ENCODE peak calls at places on chromosome 4, in seven cellular contexts. One of them, this sample, is unnamed.

GRCh38 chr4:21470531-21470930 is 478.0 kb downstream of the KCNIP4 start:
- DNase-seq in tibial artery: no peak
- DNase-seq in fibroblast of lung: peak; percentile 78
- DNase-seq in cardiac muscle cell: no peak
- DNase-seq in suprapubic skin: no peak
- DNase-seq in Peyer's patch: no peak
- DNase-seq in psoas muscle: no peak
- DNase-seq in this sample: no peak

GRCh38 chr4:15493411-15493810 is 23.7 kb downstream of the CC2D2A start:
- DNase-seq in tibial artery: no peak
- DNase-seq in fibroblast of lung: peak; percentile 21
- DNase-seq in cardiac muscle cell: no peak
- DNase-seq in suprapubic skin: no peak
- DNase-seq in Peyer's patch: no peak
- DNase-seq in psoas muscle: no peak
- DNase-seq in this sample: no peak

GRCh38 chr4:186029731-186030421 is 39.1 kb upstream of the TLR3 start:
- DNase-seq in tibial artery: peak; percentile 86
- DNase-seq in fibroblast of lung: peak; percentile 42
- DNase-seq in cardiac muscle cell: no peak
- DNase-seq in suprapubic skin: no peak
- DNase-seq in Peyer's patch: no peak
- DNase-seq in psoas muscle: peak; percentile 84
- DNase-seq in this sample: no peak

GRCh38 chr4:94171616-94172015 is 36.0 kb upstream of the SMARCAD1 start:
- DNase-seq in tibial artery: no peak
- DNase-seq in fibroblast of lung: no peak
- DNase-seq in cardiac muscle cell: no peak
- DNase-seq in suprapubic skin: no peak
- DNase-seq in Peyer's patch: no peak
- DNase-seq in psoas muscle: no peak
- DNase-seq in this sample: no peak

GRCh38 chr4:5051210-5051691 is at the start of gene STK32B:
- DNase-seq in tibial artery: peak; percentile 62
- DNase-seq in fibroblast of lung: peak; percentile 60
- DNase-seq in cardiac muscle cell: peak; percentile 61
- DNase-seq in suprapubic skin: peak; percentile 84
- DNase-seq in Peyer's patch: peak; percentile 52
- DNase-seq in psoas muscle: peak; percentile 79
- DNase-seq in this sample: no peak

GRCh38 chr4:168832746-168833575 is 177.1 kb downstream of the CBR4 start:
- DNase-seq in tibial artery: peak; percentile 56
- DNase-seq in fibroblast of lung: no peak
- DNase-seq in cardiac muscle cell: peak; percentile 57
- DNase-seq in suprapubic skin: peak; percentile 83
- DNase-seq in Peyer's patch: peak; percentile 50
- DNase-seq in psoas muscle: peak; percentile 67
- DNase-seq in this sample: no peak

GRCh38 chr4:153348006-153348405 is 3.5 kb downstream of the MND1 start:
- DNase-seq in tibial artery: no peak
- DNase-seq in fibroblast of lung: no peak
- DNase-seq in cardiac muscle cell: no peak
- DNase-seq in suprapubic skin: no peak
- DNase-seq in Peyer's patch: no peak
- DNase-seq in psoas muscle: no peak
- DNase-seq in this sample: no peak

GRCh38 chr4:41541697-41542096 is 3.7 kb downstream of the LIMCH1 start:
- DNase-seq in tibial artery: peak; percentile 56
- DNase-seq in fibroblast of lung: peak; percentile 28
- DNase-seq in cardiac muscle cell: no peak
- DNase-seq in suprapubic skin: no peak
- DNase-seq in Peyer's patch: no peak
- DNase-seq in psoas muscle: peak; percentile 55
- DNase-seq in this sample: no peak

GRCh38 chr4:5424211-5424610 is 284.1 kb downstream of the EVC2 start:
- DNase-seq in tibial artery: no peak
- DNase-seq in fibroblast of lung: no peak
- DNase-seq in cardiac muscle cell: no peak
- DNase-seq in suprapubic skin: no peak
- DNase-seq in Peyer's patch: no peak
- DNase-seq in psoas muscle: no peak
- DNase-seq in this sample: no peak

GRCh38 chr4:80179637-80180161 is 17.6 kb upstream of the PRDM8 start:
- DNase-seq in tibial artery: no peak
- DNase-seq in fibroblast of lung: no peak
- DNase-seq in cardiac muscle cell: no peak
- DNase-seq in suprapubic skin: no peak
- DNase-seq in Peyer's patch: no peak
- DNase-seq in psoas muscle: no peak
- DNase-seq in this sample: no peak

GRCh38 chr4:25865586-25865985 is 2.8 kb upstream of the SEL1L3 start:
- DNase-seq in tibial artery: no peak
- DNase-seq in fibroblast of lung: no peak
- DNase-seq in cardiac muscle cell: no peak
- DNase-seq in suprapubic skin: no peak
- DNase-seq in Peyer's patch: peak; percentile 91
- DNase-seq in psoas muscle: no peak
- DNase-seq in this sample: peak; percentile 46

GRCh38 chr4:108303488-108304177 is 134.9 kb upstream of the LEF1 start:
- DNase-seq in tibial artery: no peak
- DNase-seq in fibroblast of lung: peak; percentile 22
- DNase-seq in cardiac muscle cell: no peak
- DNase-seq in suprapubic skin: no peak
- DNase-seq in Peyer's patch: no peak
- DNase-seq in psoas muscle: no peak
- DNase-seq in this sample: no peak

GRCh38 chr4:184940500-184940899 is 77.8 kb upstream of the HELT start:
- DNase-seq in tibial artery: no peak
- DNase-seq in fibroblast of lung: no peak
- DNase-seq in cardiac muscle cell: no peak
- DNase-seq in suprapubic skin: no peak
- DNase-seq in Peyer's patch: no peak
- DNase-seq in psoas muscle: no peak
- DNase-seq in this sample: no peak

GRCh38 chr4:105631818-105632400 is 76.6 kb downstream of the INTS12 start:
- DNase-seq in tibial artery: no peak
- DNase-seq in fibroblast of lung: no peak
- DNase-seq in cardiac muscle cell: no peak
- DNase-seq in suprapubic skin: no peak
- DNase-seq in Peyer's patch: no peak
- DNase-seq in psoas muscle: no peak
- DNase-seq in this sample: no peak

GRCh38 chr4:109315818-109316217 is 13.4 kb upstream of the COL25A1 start:
- DNase-seq in tibial artery: no peak
- DNase-seq in fibroblast of lung: no peak
- DNase-seq in cardiac muscle cell: no peak
- DNase-seq in suprapubic skin: no peak
- DNase-seq in Peyer's patch: no peak
- DNase-seq in psoas muscle: no peak
- DNase-seq in this sample: no peak

GRCh38 chr4:123315617-123316016 is 81.0 kb upstream of the SPRY1 start:
- DNase-seq in tibial artery: no peak
- DNase-seq in fibroblast of lung: no peak
- DNase-seq in cardiac muscle cell: no peak
- DNase-seq in suprapubic skin: no peak
- DNase-seq in Peyer's patch: no peak
- DNase-seq in psoas muscle: no peak
- DNase-seq in this sample: no peak

GRCh38 chr4:99074816-99075215 is 13.8 kb downstream of the ADH5 start:
- DNase-seq in tibial artery: no peak
- DNase-seq in fibroblast of lung: no peak
- DNase-seq in cardiac muscle cell: peak; percentile 67
- DNase-seq in suprapubic skin: no peak
- DNase-seq in Peyer's patch: no peak
- DNase-seq in psoas muscle: no peak
- DNase-seq in this sample: no peak

GRCh38 chr4:16757080-16757521 is 141.3 kb downstream of the LDB2 start:
- DNase-seq in tibial artery: no peak
- DNase-seq in fibroblast of lung: no peak
- DNase-seq in cardiac muscle cell: no peak
- DNase-seq in suprapubic skin: no peak
- DNase-seq in Peyer's patch: no peak
- DNase-seq in psoas muscle: no peak
- DNase-seq in this sample: no peak

GRCh38 chr4:119736559-119736958 is 108.0 kb upstream of the PDE5A start:
- DNase-seq in tibial artery: no peak
- DNase-seq in fibroblast of lung: no peak
- DNase-seq in cardiac muscle cell: no peak
- DNase-seq in suprapubic skin: no peak
- DNase-seq in Peyer's patch: no peak
- DNase-seq in psoas muscle: no peak
- DNase-seq in this sample: no peak
- TF ChIP-seq CTCF in tibial artery: no peak
- TF ChIP-seq CTCF in fibroblast of lung: no peak
- TF ChIP-seq CTCF in cardiac muscle cell: no peak
- TF ChIP-seq CTCF in suprapubic skin: no peak
- TF ChIP-seq CTCF in Peyer's patch: no peak
- TF ChIP-seq CTCF in psoas muscle: no peak
- TF ChIP-seq CTCF in this sample: no peak

DNA sequence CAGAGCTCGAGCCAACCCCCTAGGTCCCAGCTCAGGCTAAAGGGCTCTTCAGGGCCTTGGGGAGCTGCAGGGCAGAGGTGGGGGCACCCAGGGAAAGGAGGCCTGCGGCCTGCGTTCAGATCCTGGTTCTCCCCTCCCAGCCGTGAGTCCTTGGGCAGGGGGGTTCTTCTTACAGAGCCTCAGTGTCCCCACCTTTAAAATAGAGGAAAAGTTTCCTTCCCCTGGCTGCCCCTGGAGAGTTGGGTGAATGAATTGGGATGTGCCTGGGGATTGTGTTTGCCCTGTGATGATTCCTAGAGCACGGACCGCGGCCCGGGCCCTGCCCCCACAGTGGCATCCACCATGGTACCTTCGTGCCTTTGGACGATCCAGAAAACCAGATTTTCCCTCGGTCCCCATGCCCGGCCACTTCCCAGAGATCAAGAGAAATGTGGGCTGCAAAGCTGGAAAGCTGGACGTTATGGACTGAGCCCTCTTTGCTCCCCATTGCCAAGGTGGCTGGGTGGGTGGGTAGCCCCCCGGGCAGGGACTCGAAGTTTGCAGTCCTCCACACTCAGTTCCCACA is 11.4 kb downstream of the HTRA3 start:
- DNase-seq in tibial artery: no peak
- DNase-seq in fibroblast of lung: no peak
- DNase-seq in cardiac muscle cell: no peak
- DNase-seq in suprapubic skin: no peak
- DNase-seq in Peyer's patch: no peak
- DNase-seq in psoas muscle: peak; percentile 26
- DNase-seq in this sample: no peak
- H3K4me1 ChIP-seq in tibial artery: no peaks in the 10 kb centered on the region
- H3K4me1 ChIP-seq in fibroblast of lung: peaks cover 22% of the 10 kb centered on the region
- H3K4me1 ChIP-seq in cardiac muscle cell: no peaks in the 10 kb centered on the region
- H3K4me1 ChIP-seq in suprapubic skin: peaks cover 29% of the 10 kb centered on the region
- H3K4me1 ChIP-seq in Peyer's patch: no peaks in the 10 kb centered on the region
- H3K4me1 ChIP-seq in psoas muscle: peaks cover 26% of the 10 kb centered on the region
- H3K4me1 ChIP-seq in this sample: no peaks in the 10 kb centered on the region

DNA sequence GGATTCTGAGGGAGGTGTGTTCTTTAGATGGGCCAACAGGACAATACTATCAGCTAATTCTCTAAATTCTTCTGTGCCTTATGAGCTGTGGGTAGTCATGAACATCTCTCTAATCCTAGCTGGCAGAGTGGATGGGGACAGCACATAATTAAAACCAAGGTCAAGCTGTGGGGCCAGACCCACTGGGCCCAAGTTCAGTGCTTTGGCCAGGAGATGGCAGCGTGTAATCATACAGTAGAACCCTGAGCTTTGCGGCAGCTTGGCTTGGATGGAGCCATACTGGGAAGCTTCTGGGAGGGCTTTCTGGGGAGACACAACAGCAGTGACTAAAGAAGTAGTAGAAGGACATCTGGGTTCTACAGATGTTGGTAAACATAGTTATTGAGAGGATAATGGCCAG is 140.3 kb upstream of the CXCL13 start:
- DNase-seq in tibial artery: no peak
- DNase-seq in fibroblast of lung: peak; percentile 34
- DNase-seq in cardiac muscle cell: no peak
- DNase-seq in suprapubic skin: no peak
- DNase-seq in Peyer's patch: peak; percentile 51
- DNase-seq in psoas muscle: no peak
- DNase-seq in this sample: peak; percentile 4
- TF ChIP-seq CTCF in tibial artery: no peak
- TF ChIP-seq CTCF in fibroblast of lung: peak; percentile 31
- TF ChIP-seq CTCF in cardiac muscle cell: peak; percentile 75
- TF ChIP-seq CTCF in suprapubic skin: no peak
- TF ChIP-seq CTCF in Peyer's patch: peak; percentile 31
- TF ChIP-seq CTCF in psoas muscle: peak; percentile 10
- TF ChIP-seq CTCF in this sample: no peak

DNA sequence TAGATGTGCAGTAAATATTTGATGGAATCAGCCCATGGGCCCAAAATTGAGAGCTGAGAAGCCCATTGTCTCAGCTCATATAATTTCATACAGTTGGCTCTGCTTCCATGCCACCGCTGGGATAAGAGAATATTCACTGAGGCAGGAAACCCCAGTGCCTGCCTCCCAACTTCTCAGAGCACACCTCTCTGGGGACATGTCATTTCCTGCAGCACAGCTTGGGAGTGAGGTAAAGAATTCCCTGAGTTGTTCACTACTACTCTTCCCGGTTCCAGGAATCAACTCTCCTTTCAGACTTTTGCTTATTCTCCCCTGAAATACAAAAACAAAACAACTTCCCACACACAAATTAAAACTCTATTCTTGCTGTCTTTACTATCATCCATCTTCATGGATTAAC is 389.3 kb downstream of the MAPK10 start:
- DNase-seq in tibial artery: no peak
- DNase-seq in fibroblast of lung: no peak
- DNase-seq in cardiac muscle cell: no peak
- DNase-seq in suprapubic skin: no peak
- DNase-seq in Peyer's patch: no peak
- DNase-seq in psoas muscle: no peak
- DNase-seq in this sample: no peak
- H3K4me1 ChIP-seq in tibial artery: no peaks in the 10 kb centered on the region
- H3K4me1 ChIP-seq in fibroblast of lung: no peaks in the 10 kb centered on the region
- H3K4me1 ChIP-seq in cardiac muscle cell: no peaks in the 10 kb centered on the region
- H3K4me1 ChIP-seq in suprapubic skin: no peaks in the 10 kb centered on the region
- H3K4me1 ChIP-seq in Peyer's patch: no peaks in the 10 kb centered on the region
- H3K4me1 ChIP-seq in psoas muscle: peaks cover 8% of the 10 kb centered on the region
- H3K4me1 ChIP-seq in this sample: no peaks in the 10 kb centered on the region

GRCh38 chr4:130753926-130754325 is 1658.0 kb downstream of the C4orf33 start:
- DNase-seq in tibial artery: no peak
- DNase-seq in fibroblast of lung: no peak
- DNase-seq in cardiac muscle cell: no peak
- DNase-seq in suprapubic skin: no peak
- DNase-seq in Peyer's patch: no peak
- DNase-seq in psoas muscle: no peak
- DNase-seq in this sample: no peak
- TF ChIP-seq CTCF in tibial artery: no peak
- TF ChIP-seq CTCF in fibroblast of lung: no peak
- TF ChIP-seq CTCF in cardiac muscle cell: no peak
- TF ChIP-seq CTCF in suprapubic skin: no peak
- TF ChIP-seq CTCF in Peyer's patch: no peak
- TF ChIP-seq CTCF in psoas muscle: no peak
- TF ChIP-seq CTCF in this sample: no peak